ENCODE peak calls at places on chromosomes 16 and 17, in seven cellular contexts. One of them, this sample, is unnamed.

GRCh38 chr16:23676924-23677480 is 1.7 kb upstream of the PLK1 start:
- DNase-seq in B cell: no peak
- DNase-seq in HFF-Myc: no peak
- DNase-seq in left colon: no peak
- DNase-seq in CMK: no peak
- DNase-seq in stimulated activated CD4-positive, alpha-beta T cell treated with anti-CD3 and anti-CD28 coated beads, Interleukin-1b, Interleukin-23, amount 100 ng/mL, for 24 hours: no peak
- DNase-seq in ACHN: no peak
- DNase-seq in this sample: no peak

GRCh38 chr17:64780096-64781012 is 118.2 kb upstream of the SMURF2 start:
- DNase-seq in HFF-Myc: no peak
- DNase-seq in ACHN: peak; percentile 52
- DNase-seq in CMK: no peak
- DNase-seq in stimulated activated CD4-positive, alpha-beta T cell treated with anti-CD3 and anti-CD28 coated beads, Interleukin-1b, Interleukin-23, amount 100 ng/mL, for 24 hours: peak; percentile 31
- DNase-seq in B cell: peak; percentile 61
- DNase-seq in left colon: peak; percentile 90
- DNase-seq in this sample: no peak

GRCh38 chr17:1375615-1376014 is 24.4 kb downstream of the YWHAE start:
- DNase-seq in CMK: no peak
- DNase-seq in ACHN: no peak
- DNase-seq in HFF-Myc: no peak
- DNase-seq in B cell: no peak
- DNase-seq in stimulated activated CD4-positive, alpha-beta T cell treated with anti-CD3 and anti-CD28 coated beads, Interleukin-1b, Interleukin-23, amount 100 ng/mL, for 24 hours: no peak
- DNase-seq in left colon: no peak
- DNase-seq in this sample: no peak

GRCh38 chr17:30956764-30957374 is 14.0 kb upstream of the RNF135 start:
- DNase-seq in B cell: no peak
- DNase-seq in HFF-Myc: no peak
- DNase-seq in ACHN: no peak
- DNase-seq in CMK: no peak
- DNase-seq in stimulated activated CD4-positive, alpha-beta T cell treated with anti-CD3 and anti-CD28 coated beads, Interleukin-1b, Interleukin-23, amount 100 ng/mL, for 24 hours: no peak
- DNase-seq in left colon: no peak
- DNase-seq in this sample: peak; percentile 46

GRCh38 chr16:29809850-29810698 is 1.9 kb upstream of the PRRT2 start:
- DNase-seq in ACHN: no peak
- DNase-seq in left colon: peak; percentile 35
- DNase-seq in CMK: no peak
- DNase-seq in B cell: no peak
- DNase-seq in HFF-Myc: no peak
- DNase-seq in stimulated activated CD4-positive, alpha-beta T cell treated with anti-CD3 and anti-CD28 coated beads, Interleukin-1b, Interleukin-23, amount 100 ng/mL, for 24 hours: no peak
- DNase-seq in this sample: no peak

GRCh38 chr17:73343168-73343634 is 31.4 kb upstream of the CDC42EP4 start:
- DNase-seq in B cell: no peak
- DNase-seq in left colon: peak; percentile 79
- DNase-seq in ACHN: no peak
- DNase-seq in stimulated activated CD4-positive, alpha-beta T cell treated with anti-CD3 and anti-CD28 coated beads, Interleukin-1b, Interleukin-23, amount 100 ng/mL, for 24 hours: no peak
- DNase-seq in CMK: no peak
- DNase-seq in HFF-Myc: peak; percentile 70
- DNase-seq in this sample: peak; percentile 86

GRCh38 chr16:14303654-14304394 is 232.7 kb downstream of the MRTFB start:
- DNase-seq in B cell: no peak
- DNase-seq in left colon: peak; percentile 32
- DNase-seq in CMK: no peak
- DNase-seq in stimulated activated CD4-positive, alpha-beta T cell treated with anti-CD3 and anti-CD28 coated beads, Interleukin-1b, Interleukin-23, amount 100 ng/mL, for 24 hours: no peak
- DNase-seq in ACHN: no peak
- DNase-seq in HFF-Myc: no peak
- DNase-seq in this sample: no peak

GRCh38 chr17:36722121-36722902 is 120.9 kb downstream of the MRM1 start:
- DNase-seq in CMK: peak; percentile 68
- DNase-seq in left colon: peak; percentile 53
- DNase-seq in HFF-Myc: no peak
- DNase-seq in ACHN: no peak
- DNase-seq in B cell: peak; percentile 78
- DNase-seq in stimulated activated CD4-positive, alpha-beta T cell treated with anti-CD3 and anti-CD28 coated beads, Interleukin-1b, Interleukin-23, amount 100 ng/mL, for 24 hours: peak; percentile 41
- DNase-seq in this sample: peak; percentile 19

GRCh38 chr17:834136-834535 is 52.0 kb downstream of the MRM3 start:
- DNase-seq in CMK: no peak
- DNase-seq in left colon: no peak
- DNase-seq in HFF-Myc: no peak
- DNase-seq in B cell: no peak
- DNase-seq in stimulated activated CD4-positive, alpha-beta T cell treated with anti-CD3 and anti-CD28 coated beads, Interleukin-1b, Interleukin-23, amount 100 ng/mL, for 24 hours: no peak
- DNase-seq in ACHN: no peak
- DNase-seq in this sample: no peak

GRCh38 chr16:64865037-64865696 is 256.7 kb downstream of the CDH11 start:
- DNase-seq in B cell: no peak
- DNase-seq in ACHN: no peak
- DNase-seq in HFF-Myc: no peak
- DNase-seq in CMK: no peak
- DNase-seq in left colon: no peak
- DNase-seq in stimulated activated CD4-positive, alpha-beta T cell treated with anti-CD3 and anti-CD28 coated beads, Interleukin-1b, Interleukin-23, amount 100 ng/mL, for 24 hours: no peak
- DNase-seq in this sample: peak; percentile 6

GRCh38 chr17:69809331-69809730 is 265.7 kb upstream of the KCNJ16 start:
- DNase-seq in ACHN: no peak
- DNase-seq in HFF-Myc: no peak
- DNase-seq in stimulated activated CD4-positive, alpha-beta T cell treated with anti-CD3 and anti-CD28 coated beads, Interleukin-1b, Interleukin-23, amount 100 ng/mL, for 24 hours: no peak
- DNase-seq in CMK: no peak
- DNase-seq in B cell: no peak
- DNase-seq in left colon: no peak
- DNase-seq in this sample: peak; percentile 19

GRCh38 chr17:40431231-40431602 is 12.0 kb upstream of the IGFBP4 start:
- DNase-seq in B cell: no peak
- DNase-seq in left colon: no peak
- DNase-seq in CMK: no peak
- DNase-seq in HFF-Myc: no peak
- DNase-seq in stimulated activated CD4-positive, alpha-beta T cell treated with anti-CD3 and anti-CD28 coated beads, Interleukin-1b, Interleukin-23, amount 100 ng/mL, for 24 hours: no peak
- DNase-seq in ACHN: no peak
- DNase-seq in this sample: no peak

GRCh38 chr16:79970551-79971236 is 370.2 kb upstream of the MAF start:
- DNase-seq in B cell: no peak
- DNase-seq in left colon: no peak
- DNase-seq in ACHN: no peak
- DNase-seq in CMK: peak; percentile 49
- DNase-seq in stimulated activated CD4-positive, alpha-beta T cell treated with anti-CD3 and anti-CD28 coated beads, Interleukin-1b, Interleukin-23, amount 100 ng/mL, for 24 hours: no peak
- DNase-seq in HFF-Myc: no peak
- DNase-seq in this sample: peak; percentile 11

GRCh38 chr17:75723201-75723930 is 2.1 kb downstream of the ITGB4 start:
- DNase-seq in HFF-Myc: no peak
- DNase-seq in B cell: no peak
- DNase-seq in CMK: no peak
- DNase-seq in ACHN: no peak
- DNase-seq in left colon: peak; percentile 93
- DNase-seq in stimulated activated CD4-positive, alpha-beta T cell treated with anti-CD3 and anti-CD28 coated beads, Interleukin-1b, Interleukin-23, amount 100 ng/mL, for 24 hours: no peak
- DNase-seq in this sample: no peak

GRCh38 chr17:61583660-61584264 is 7.3 kb downstream of the NACA2 start:
- DNase-seq in stimulated activated CD4-positive, alpha-beta T cell treated with anti-CD3 and anti-CD28 coated beads, Interleukin-1b, Interleukin-23, amount 100 ng/mL, for 24 hours: no peak
- DNase-seq in B cell: no peak
- DNase-seq in HFF-Myc: no peak
- DNase-seq in ACHN: no peak
- DNase-seq in CMK: no peak
- DNase-seq in left colon: no peak
- DNase-seq in this sample: no peak

GRCh38 chr16:58734459-58734787 is 307 bp upstream of the GOT2 start:
- DNase-seq in B cell: no peak
- DNase-seq in HFF-Myc: no peak
- DNase-seq in CMK: no peak
- DNase-seq in ACHN: no peak
- DNase-seq in left colon: no peak
- DNase-seq in stimulated activated CD4-positive, alpha-beta T cell treated with anti-CD3 and anti-CD28 coated beads, Interleukin-1b, Interleukin-23, amount 100 ng/mL, for 24 hours: no peak
- DNase-seq in this sample: no peak

GRCh38 chr17:56521439-56522141 is 71.9 kb upstream of the NOG start:
- DNase-seq in left colon: no peak
- DNase-seq in CMK: no peak
- DNase-seq in ACHN: no peak
- DNase-seq in B cell: no peak
- DNase-seq in HFF-Myc: no peak
- DNase-seq in stimulated activated CD4-positive, alpha-beta T cell treated with anti-CD3 and anti-CD28 coated beads, Interleukin-1b, Interleukin-23, amount 100 ng/mL, for 24 hours: no peak
- DNase-seq in this sample: no peak

GRCh38 chr17:57648720-57649119 is 96.4 kb downstream of the CCDC182 start:
- DNase-seq in stimulated activated CD4-positive, alpha-beta T cell treated with anti-CD3 and anti-CD28 coated beads, Interleukin-1b, Interleukin-23, amount 100 ng/mL, for 24 hours: no peak
- DNase-seq in CMK: no peak
- DNase-seq in left colon: no peak
- DNase-seq in HFF-Myc: no peak
- DNase-seq in B cell: no peak
- DNase-seq in ACHN: no peak
- DNase-seq in this sample: no peak

GRCh38 chr16:86609115-86609514 is 30.8 kb downstream of the FOXL1 start:
- DNase-seq in CMK: no peak
- DNase-seq in ACHN: peak; percentile 93
- DNase-seq in B cell: no peak
- DNase-seq in stimulated activated CD4-positive, alpha-beta T cell treated with anti-CD3 and anti-CD28 coated beads, Interleukin-1b, Interleukin-23, amount 100 ng/mL, for 24 hours: no peak
- DNase-seq in left colon: no peak
- DNase-seq in HFF-Myc: no peak
- DNase-seq in this sample: peak; percentile 64

GRCh38 chr17:50414808-50415207 is 11.2 kb upstream of the ACSF2 start:
- DNase-seq in CMK: no peak
- DNase-seq in stimulated activated CD4-positive, alpha-beta T cell treated with anti-CD3 and anti-CD28 coated beads, Interleukin-1b, Interleukin-23, amount 100 ng/mL, for 24 hours: no peak
- DNase-seq in ACHN: no peak
- DNase-seq in HFF-Myc: no peak
- DNase-seq in left colon: no peak
- DNase-seq in B cell: no peak
- DNase-seq in this sample: no peak

GRCh38 chr16:88634141-88634993 is 4.0 kb upstream of the IL17C start:
- DNase-seq in ACHN: peak; percentile 74
- DNase-seq in left colon: peak; percentile 69
- DNase-seq in HFF-Myc: no peak
- DNase-seq in B cell: peak; percentile 91
- DNase-seq in CMK: no peak
- DNase-seq in stimulated activated CD4-positive, alpha-beta T cell treated with anti-CD3 and anti-CD28 coated beads, Interleukin-1b, Interleukin-23, amount 100 ng/mL, for 24 hours: no peak
- DNase-seq in this sample: peak; percentile 50

GRCh38 chr17:74240637-74241036 is 27.3 kb downstream of the TTYH2 start:
- DNase-seq in B cell: no peak
- DNase-seq in ACHN: no peak
- DNase-seq in stimulated activated CD4-positive, alpha-beta T cell treated with anti-CD3 and anti-CD28 coated beads, Interleukin-1b, Interleukin-23, amount 100 ng/mL, for 24 hours: no peak
- DNase-seq in HFF-Myc: no peak
- DNase-seq in left colon: no peak
- DNase-seq in CMK: no peak
- DNase-seq in this sample: peak; percentile 53

GRCh38 chr16:47660540-47660939 is 199.4 kb downstream of the PHKB start:
- DNase-seq in HFF-Myc: no peak
- DNase-seq in ACHN: no peak
- DNase-seq in left colon: no peak
- DNase-seq in B cell: no peak
- DNase-seq in CMK: no peak
- DNase-seq in stimulated activated CD4-positive, alpha-beta T cell treated with anti-CD3 and anti-CD28 coated beads, Interleukin-1b, Interleukin-23, amount 100 ng/mL, for 24 hours: no peak
- DNase-seq in this sample: no peak

GRCh38 chr16:85616608-85617311 is 3.6 kb downstream of the GSE1 start:
- DNase-seq in left colon: no peak
- DNase-seq in stimulated activated CD4-positive, alpha-beta T cell treated with anti-CD3 and anti-CD28 coated beads, Interleukin-1b, Interleukin-23, amount 100 ng/mL, for 24 hours: no peak
- DNase-seq in B cell: peak; percentile 49
- DNase-seq in ACHN: no peak
- DNase-seq in CMK: no peak
- DNase-seq in HFF-Myc: no peak
- DNase-seq in this sample: no peak

GRCh38 chr16:75620326-75621169 is 2.5 kb downstream of the ADAT1 start:
- DNase-seq in CMK: peak; percentile 63
- DNase-seq in B cell: no peak
- DNase-seq in left colon: no peak
- DNase-seq in ACHN: no peak
- DNase-seq in stimulated activated CD4-positive, alpha-beta T cell treated with anti-CD3 and anti-CD28 coated beads, Interleukin-1b, Interleukin-23, amount 100 ng/mL, for 24 hours: no peak
- DNase-seq in HFF-Myc: no peak
- DNase-seq in this sample: no peak

GRCh38 chr17:35404360-35404759 is 27.9 kb downstream of the SLFN12 start:
- DNase-seq in B cell: no peak
- DNase-seq in HFF-Myc: no peak
- DNase-seq in left colon: no peak
- DNase-seq in ACHN: no peak
- DNase-seq in stimulated activated CD4-positive, alpha-beta T cell treated with anti-CD3 and anti-CD28 coated beads, Interleukin-1b, Interleukin-23, amount 100 ng/mL, for 24 hours: no peak
- DNase-seq in CMK: no peak
- DNase-seq in this sample: peak; percentile 4

GRCh38 chr17:17414316-17414937 is 62.4 kb upstream of the MED9 start:
- DNase-seq in HFF-Myc: no peak
- DNase-seq in stimulated activated CD4-positive, alpha-beta T cell treated with anti-CD3 and anti-CD28 coated beads, Interleukin-1b, Interleukin-23, amount 100 ng/mL, for 24 hours: no peak
- DNase-seq in left colon: no peak
- DNase-seq in CMK: no peak
- DNase-seq in ACHN: no peak
- DNase-seq in B cell: no peak
- DNase-seq in this sample: peak; percentile 75

GRCh38 chr17:65544658-65545057 is 16.8 kb downstream of the AXIN2 start:
- DNase-seq in ACHN: no peak
- DNase-seq in CMK: no peak
- DNase-seq in left colon: no peak
- DNase-seq in B cell: no peak
- DNase-seq in stimulated activated CD4-positive, alpha-beta T cell treated with anti-CD3 and anti-CD28 coated beads, Interleukin-1b, Interleukin-23, amount 100 ng/mL, for 24 hours: no peak
- DNase-seq in HFF-Myc: no peak
- DNase-seq in this sample: no peak